ENCODE peak calls at places on chromosome 14, in four cellular contexts. One of them, this sample, is unnamed.

GRCh38 chr14:46488374-46488773 is 163.2 kb downstream of the RPL10L start:
- DNase-seq in NCI-H345: no peak
- DNase-seq in fibroblast of the aortic adventitia: no peak
- DNase-seq in substantia nigra: no peak
- DNase-seq in this sample: no peak

GRCh38 chr14:71472281-71472960 is 459.8 kb upstream of the RGS6 start:
- DNase-seq in substantia nigra: no peak
- DNase-seq in fibroblast of the aortic adventitia: peak; percentile 27
- DNase-seq in NCI-H345: no peak
- DNase-seq in this sample: no peak

GRCh38 chr14:100747021-100747586 is 20.4 kb downstream of the DLK1 start:
- DNase-seq in NCI-H345: peak; percentile 89
- DNase-seq in fibroblast of the aortic adventitia: peak; percentile 89
- DNase-seq in substantia nigra: no peak
- DNase-seq in this sample: no peak

GRCh38 chr14:92122351-92122677 is 545 bp downstream of the CPSF2 start:
- DNase-seq in NCI-H345: peak; percentile 26
- DNase-seq in substantia nigra: no peak
- DNase-seq in fibroblast of the aortic adventitia: peak; percentile 37
- DNase-seq in this sample: peak; percentile 61

GRCh38 chr14:33657478-33657877 is 293.4 kb downstream of the EGLN3 start:
- DNase-seq in NCI-H345: no peak
- DNase-seq in fibroblast of the aortic adventitia: peak; percentile 48
- DNase-seq in substantia nigra: no peak
- DNase-seq in this sample: no peak

GRCh38 chr14:97456958-97457357 is 659.8 kb downstream of the VRK1 start:
- DNase-seq in NCI-H345: no peak
- DNase-seq in fibroblast of the aortic adventitia: no peak
- DNase-seq in substantia nigra: no peak
- DNase-seq in this sample: no peak

GRCh38 chr14:55336161-55336560 is 64.9 kb downstream of the FBXO34 start:
- DNase-seq in substantia nigra: no peak
- DNase-seq in fibroblast of the aortic adventitia: peak; percentile 54
- DNase-seq in NCI-H345: no peak
- DNase-seq in this sample: no peak

GRCh38 chr14:104984056-104984894 is 1.3 kb upstream of the CLBA1 start:
- DNase-seq in fibroblast of the aortic adventitia: no peak
- DNase-seq in NCI-H345: no peak
- DNase-seq in substantia nigra: no peak
- DNase-seq in this sample: no peak

GRCh38 chr14:64089920-64090319 is 204.3 kb downstream of the ESR2 start:
- DNase-seq in fibroblast of the aortic adventitia: no peak
- DNase-seq in substantia nigra: no peak
- DNase-seq in NCI-H345: no peak
- DNase-seq in this sample: no peak

GRCh38 chr14:74660167-74660566 is 48.1 kb upstream of the LTBP2 start:
- DNase-seq in NCI-H345: no peak
- DNase-seq in substantia nigra: no peak
- DNase-seq in fibroblast of the aortic adventitia: no peak
- DNase-seq in this sample: no peak

GRCh38 chr14:106436310-106436905 is 910.0 kb downstream of the TMEM121 start:
- DNase-seq in fibroblast of the aortic adventitia: no peak
- DNase-seq in substantia nigra: no peak
- DNase-seq in NCI-H345: peak; percentile 25
- DNase-seq in this sample: no peak

GRCh38 chr14:103084021-103084919 is at the start of gene LBHD2:
- DNase-seq in NCI-H345: no peak
- DNase-seq in fibroblast of the aortic adventitia: peak; percentile 19
- DNase-seq in substantia nigra: no peak
- DNase-seq in this sample: no peak

GRCh38 chr14:90714811-90715210 is 101.4 kb downstream of the TTC7B start:
- DNase-seq in substantia nigra: no peak
- DNase-seq in NCI-H345: no peak
- DNase-seq in fibroblast of the aortic adventitia: peak; percentile 58
- DNase-seq in this sample: no peak

This sample was measured in C1 segment of cervical spinal cord.